ENCODE peak calls at places on chromosomes 6 and 20, in six cellular contexts. One of them, this sample, is unnamed.

GRCh38 chr20:1304711-1305515 is 24.0 kb downstream of the SDCBP2 start:
- DNase-seq in AG04450: no peak
- DNase-seq in AG09319: no peak
- DNase-seq in pancreas: peak; percentile 51
- DNase-seq in hypothalamus: no peak
- DNase-seq in left ventricle myocardium superior: no peak
- DNase-seq in this sample: no peak

GRCh38 chr6:44665143-44665542 is 277.6 kb downstream of the CDC5L start:
- DNase-seq in AG04450: no peak
- DNase-seq in AG09319: no peak
- DNase-seq in pancreas: no peak
- DNase-seq in hypothalamus: no peak
- DNase-seq in left ventricle myocardium superior: no peak
- DNase-seq in this sample: no peak

GRCh38 chr6:133705731-133706130 is 183.2 kb upstream of the TCF21 start:
- DNase-seq in AG04450: no peak
- DNase-seq in AG09319: no peak
- DNase-seq in pancreas: no peak
- DNase-seq in hypothalamus: no peak
- DNase-seq in left ventricle myocardium superior: no peak
- DNase-seq in this sample: peak; percentile 20

GRCh38 chr6:149032318-149032598 is 285.3 kb upstream of the TAB2 start:
- DNase-seq in AG04450: no peak
- DNase-seq in AG09319: no peak
- DNase-seq in pancreas: no peak
- DNase-seq in hypothalamus: no peak
- DNase-seq in left ventricle myocardium superior: no peak
- DNase-seq in this sample: no peak

GRCh38 chr6:30272032-30272431 is 54.7 kb upstream of the TRIM39 start:
- DNase-seq in AG04450: no peak
- DNase-seq in AG09319: no peak
- DNase-seq in pancreas: no peak
- DNase-seq in hypothalamus: no peak
- DNase-seq in left ventricle myocardium superior: no peak
- DNase-seq in this sample: no peak

GRCh38 chr6:156848533-156848932 is 71.4 kb downstream of the ARID1B start:
- DNase-seq in AG04450: no peak
- DNase-seq in AG09319: no peak
- DNase-seq in pancreas: no peak
- DNase-seq in hypothalamus: no peak
- DNase-seq in left ventricle myocardium superior: peak; percentile 87
- DNase-seq in this sample: no peak

GRCh38 chr6:112010328-112010727 is 43.6 kb upstream of the CCN6 start:
- DNase-seq in AG04450: no peak
- DNase-seq in AG09319: no peak
- DNase-seq in pancreas: no peak
- DNase-seq in hypothalamus: no peak
- DNase-seq in left ventricle myocardium superior: no peak
- DNase-seq in this sample: no peak

GRCh38 chr6:22526753-22527152 is 42.6 kb upstream of the HDGFL1 start:
- DNase-seq in AG04450: no peak
- DNase-seq in AG09319: no peak
- DNase-seq in pancreas: no peak
- DNase-seq in hypothalamus: no peak
- DNase-seq in left ventricle myocardium superior: no peak
- DNase-seq in this sample: no peak

GRCh38 chr6:166629628-166630027 is 2.6 kb upstream of the RPS6KA2 start:
- DNase-seq in AG04450: no peak
- DNase-seq in AG09319: no peak
- DNase-seq in pancreas: no peak
- DNase-seq in hypothalamus: no peak
- DNase-seq in left ventricle myocardium superior: no peak
- DNase-seq in this sample: no peak

GRCh38 chr6:12548526-12548925 is 168.0 kb upstream of the PHACTR1 start:
- DNase-seq in AG04450: no peak
- DNase-seq in AG09319: peak; percentile 35
- DNase-seq in pancreas: no peak
- DNase-seq in hypothalamus: no peak
- DNase-seq in left ventricle myocardium superior: no peak
- DNase-seq in this sample: no peak

GRCh38 chr6:139249387-139249786 is 42.4 kb downstream of the TXLNB start:
- DNase-seq in AG04450: no peak
- DNase-seq in AG09319: no peak
- DNase-seq in pancreas: no peak
- DNase-seq in hypothalamus: no peak
- DNase-seq in left ventricle myocardium superior: no peak
- DNase-seq in this sample: no peak

GRCh38 chr20:47502271-47502730 is 614 bp downstream of the NCOA3 start:
- DNase-seq in AG04450: no peak
- DNase-seq in AG09319: no peak
- DNase-seq in pancreas: no peak
- DNase-seq in hypothalamus: no peak
- DNase-seq in left ventricle myocardium superior: peak; percentile 34
- DNase-seq in this sample: no peak

GRCh38 chr20:59939052-59939878 is 840 bp downstream of the PPP1R3D start:
- DNase-seq in AG04450: no peak
- DNase-seq in AG09319: no peak
- DNase-seq in pancreas: peak; percentile 85
- DNase-seq in hypothalamus: no peak
- DNase-seq in left ventricle myocardium superior: no peak
- DNase-seq in this sample: no peak

GRCh38 chr20:38674178-38675133 is 49.8 kb upstream of the SLC32A1 start:
- DNase-seq in AG04450: peak; percentile 8
- DNase-seq in AG09319: no peak
- DNase-seq in pancreas: peak; percentile 35
- DNase-seq in hypothalamus: peak; percentile 65
- DNase-seq in left ventricle myocardium superior: peak; percentile 33
- DNase-seq in this sample: no peak

GRCh38 chr6:114747995-114748625 is 405.3 kb upstream of the HS3ST5 start:
- DNase-seq in AG04450: peak; percentile 2
- DNase-seq in AG09319: peak; percentile 2
- DNase-seq in pancreas: no peak
- DNase-seq in hypothalamus: no peak
- DNase-seq in left ventricle myocardium superior: peak; percentile 24
- DNase-seq in this sample: peak; percentile 33

This sample was measured in smooth muscle cell of the brain vasculature.